ENCODE peak calls at places on chromosomes 2 and 18, in nine cellular contexts. Z is progenitor cell of endocrine pancreas, X is AML-193, D is AG09309, O is AG10803, P is NT2/D1, W is RCC 7860, E is islet precursor cell, C is mesenchymal stem cell. L is an unnamed sample.

GRCh38 chr2:201196803-201197202 is 13.9 kb downstream of the CASP10 start:
- DNase-seq in D (no peak), W (no peak), P (no peak), E (no peak), C (no peak), Z (no peak), X (no peak), O (no peak), L (no peak)

GRCh38 chr2:231146656-231147055 is 21.8 kb upstream of the HTR2B start:
- DNase-seq in C (no peak), Z (no peak), P (no peak), X (no peak), W (no peak), O (peak; percentile 53), D (no peak), E (no peak), L (no peak)

GRCh38 chr2:187900023-187900422 is 345.8 kb upstream of the TFPI start:
- DNase-seq in D (no peak), Z (no peak), P (no peak), E (no peak), C (no peak), X (no peak), O (no peak), W (no peak), L (no peak)

GRCh38 chr2:117126656-117127055 is 687.8 kb upstream of the DDX18 start:
- DNase-seq in Z (no peak), O (no peak), X (no peak), E (no peak), D (no peak), P (no peak), C (no peak), W (no peak), L (no peak)

GRCh38 chr2:69589973-69590652 is 53.4 kb downstream of the AAK1 start:
- DNase-seq in X (no peak), W (peak; percentile 28), D (no peak), C (no peak), P (no peak), Z (no peak), O (no peak), E (peak; percentile 74), L (peak; percentile 50)

GRCh38 chr2:37653805-37654378 is 17.6 kb downstream of the CDC42EP3 start:
- DNase-seq in D (no peak), C (no peak), O (peak; percentile 43), P (no peak), Z (no peak), W (peak; percentile 43), X (no peak), E (no peak), L (no peak)

GRCh38 chr2:205814039-205814364 is 131.7 kb downstream of the NRP2 start:
- DNase-seq in W (no peak), E (no peak), Z (no peak), C (no peak), P (no peak), X (no peak), O (no peak), D (no peak), L (no peak)

GRCh38 chr2:10762651-10763460 is 41.4 kb downstream of the ATP6V1C2 start:
- DNase-seq in E (peak; percentile 54), W (no peak), X (no peak), Z (no peak), O (no peak), C (no peak), P (no peak), D (no peak), L (no peak)

GRCh38 chr2:60152226-60152833 is 401.1 kb downstream of the BCL11A start:
- DNase-seq in P (peak; percentile 32), D (no peak), X (peak; percentile 13), E (no peak), W (no peak), C (peak; percentile 6), O (peak; percentile 2), Z (no peak), L (peak; percentile 12)

GRCh38 chr18:59696311-59697235 is 650 bp downstream of the CCBE1 start:
- DNase-seq in W (no peak), X (no peak), O (peak; percentile 50), Z (peak; percentile 12), C (peak; percentile 48), E (peak; percentile 77), D (no peak), P (no peak), L (peak; percentile 75)

GRCh38 chr2:82748653-82749052 is 1710.4 kb downstream of the SUCLG1 start:
- DNase-seq in D (no peak), P (no peak), O (no peak), C (no peak), W (no peak), X (no peak), Z (no peak), E (no peak), L (no peak)

GRCh38 chr2:149020432-149020851 is 18.1 kb upstream of the LYPD6B start:
- DNase-seq in W (no peak), Z (no peak), X (no peak), O (no peak), D (no peak), P (no peak), E (no peak), C (no peak), L (no peak)

GRCh38 chr2:233036162-233036838 is 3.8 kb downstream of the NEU2 start:
- DNase-seq in E (no peak), C (no peak), Z (no peak), X (no peak), P (no peak), O (no peak), W (no peak), D (no peak), L (no peak)

GRCh38 chr2:122596541-122596940 is 841.1 kb downstream of the TSN start:
- DNase-seq in P (no peak), E (no peak), X (no peak), C (no peak), D (no peak), O (no peak), Z (no peak), W (no peak), L (no peak)

GRCh38 chr2:80322958-80323357 is 18.4 kb upstream of the LRRTM1 start:
- DNase-seq in C (no peak), P (no peak), W (no peak), E (no peak), D (no peak), X (no peak), Z (no peak), O (no peak), L (no peak)

L was measured in ELF-1.